ENCODE peak calls at places on chromosomes 2 and 18, in ten cellular contexts. G, R, B, U, N, J, S, E, O and Q are unnamed samples.

GRCh38 chr2:138602166-138602460 is 100.5 kb downstream of the SPOPL start:
- DNase-seq in G (no peak), R (no peak), B (no peak), U (no peak), N (no peak), J (no peak), S (no peak), E (no peak), O (no peak), Q (no peak)

GRCh38 chr2:31324000-31324633 is 90.2 kb downstream of the EHD3 start:
- DNase-seq in G (no peak), R (peak; percentile 49), B (no peak), U (no peak), N (no peak), J (peak; percentile 72), S (no peak), E (no peak), O (no peak), Q (no peak)

GRCh38 chr18:7897119-7897518 is 330.0 kb downstream of the PTPRM start:
- DNase-seq in G (no peak), R (no peak), B (no peak), U (no peak), N (no peak), J (no peak), S (no peak), E (no peak), O (no peak), Q (no peak)

GRCh38 chr2:3689998-3690748 is 13.2 kb upstream of the DCDC2C start:
- DNase-seq in G (no peak), R (no peak), B (no peak), U (no peak), N (no peak), J (no peak), S (no peak), E (no peak), O (no peak), Q (no peak)

GRCh38 chr2:159111346-159111922 is 143.0 kb downstream of the TANC1 start:
- DNase-seq in G (no peak), R (no peak), B (no peak), U (no peak), N (no peak), J (no peak), S (no peak), E (no peak), O (no peak), Q (no peak)

GRCh38 chr2:121722479-121722878 is 14.2 kb downstream of the NIFK start:
- DNase-seq in G (peak; percentile 36), R (no peak), B (no peak), U (no peak), N (peak; percentile 20), J (no peak), S (no peak), E (no peak), O (no peak), Q (no peak)

GRCh38 chr2:209380278-209380677 is 43.6 kb upstream of the MAP2 start:
- DNase-seq in G (no peak), R (peak; percentile 11), B (no peak), U (no peak), N (no peak), J (peak; percentile 20), S (no peak), E (no peak), O (no peak), Q (no peak)

GRCh38 chr2:69065735-69066336 is 52.9 kb downstream of the ANTXR1 start:
- DNase-seq in G (no peak), R (no peak), B (no peak), U (no peak), N (no peak), J (no peak), S (no peak), E (no peak), O (no peak), Q (no peak)

GRCh38 chr2:5164806-5165525 is 527.2 kb upstream of the SOX11 start:
- DNase-seq in G (no peak), R (no peak), B (no peak), U (no peak), N (peak; percentile 30), J (no peak), S (no peak), E (no peak), O (no peak), Q (no peak)

GRCh38 chr2:171430516-171431410 is 3.0 kb downstream of the METTL8 start:
- DNase-seq in G (no peak), R (no peak), B (no peak), U (no peak), N (no peak), J (no peak), S (no peak), E (no peak), O (no peak), Q (no peak)

GRCh38 chr2:63399171-63399570 is 189.1 kb downstream of the WDPCP start:
- DNase-seq in G (no peak), R (no peak), B (no peak), U (no peak), N (no peak), J (no peak), S (no peak), E (no peak), O (no peak), Q (no peak)

GRCh38 chr2:206642075-206643025 is at the start of gene FAM237A:
- DNase-seq in G (no peak), R (peak; percentile 49), B (peak; percentile 82), U (no peak), N (peak; percentile 16), J (peak; percentile 36), S (peak; percentile 36), E (peak; percentile 40), O (no peak), Q (peak; percentile 59)

GRCh38 chr2:173184031-173185004 is 108.7 kb downstream of the MAP3K20 start:
- DNase-seq in G (no peak), R (no peak), B (no peak), U (peak; percentile 85), N (peak; percentile 95), J (no peak), S (no peak), E (no peak), O (peak; percentile 81), Q (no peak)

GRCh38 chr2:136384541-136385303 is 266.8 kb upstream of the CXCR4 start:
- DNase-seq in G (no peak), R (peak; percentile 41), B (peak; percentile 37), U (no peak), N (no peak), J (peak; percentile 47), S (no peak), E (no peak), O (no peak), Q (no peak)
- TF ChIP-seq CTCF in G (no peak), R (peak; percentile 77), B (peak; percentile 71), U (no peak), N (peak; percentile 30), J (peak; percentile 74), S (no peak), E (peak; percentile 13), O (peak; percentile 28), Q (peak; percentile 62)

GRCh38 chr2:220533485-220533884 is 906.1 kb downstream of the SLC4A3 start:
- DNase-seq in G (no peak), R (no peak), B (no peak), U (no peak), N (no peak), J (peak; percentile 5), S (no peak), E (no peak), O (no peak), Q (no peak)
- TF ChIP-seq CTCF in G (no peak), R (no peak), B (peak; percentile 35), U (no peak), N (peak; percentile 40), J (no peak), S (no peak), E (no peak), O (no peak), Q (no peak)

GRCh38 chr2:160491922-160492371 is 1.7 kb downstream of the RBMS1 start:
- DNase-seq in G (no peak), R (no peak), B (peak; percentile 11), U (no peak), N (no peak), J (no peak), S (no peak), E (no peak), O (no peak), Q (no peak)

GRCh38 chr2:160492401-160493226 is 993 bp downstream of the RBMS1 start:
- DNase-seq in G (peak; percentile 93), R (no peak), B (peak; percentile 93), U (peak; percentile 83), N (no peak), J (peak; percentile 36), S (peak; percentile 68), E (peak; percentile 66), O (peak; percentile 86), Q (peak; percentile 72)

GRCh38 chr2:160490760-160491367 is 2.7 kb downstream of the RBMS1 start:
- DNase-seq in G (no peak), R (no peak), B (no peak), U (no peak), N (no peak), J (no peak), S (no peak), E (no peak), O (no peak), Q (no peak)

GRCh38 chr2:160493227-160494028 is at the start of gene RBMS1:
- DNase-seq in G (peak; percentile 89), R (peak; percentile 22), B (peak; percentile 76), U (peak; percentile 84), N (no peak), J (peak; percentile 53), S (peak; percentile 66), E (peak; percentile 34), O (peak; percentile 83), Q (peak; percentile 91)

DNA sequence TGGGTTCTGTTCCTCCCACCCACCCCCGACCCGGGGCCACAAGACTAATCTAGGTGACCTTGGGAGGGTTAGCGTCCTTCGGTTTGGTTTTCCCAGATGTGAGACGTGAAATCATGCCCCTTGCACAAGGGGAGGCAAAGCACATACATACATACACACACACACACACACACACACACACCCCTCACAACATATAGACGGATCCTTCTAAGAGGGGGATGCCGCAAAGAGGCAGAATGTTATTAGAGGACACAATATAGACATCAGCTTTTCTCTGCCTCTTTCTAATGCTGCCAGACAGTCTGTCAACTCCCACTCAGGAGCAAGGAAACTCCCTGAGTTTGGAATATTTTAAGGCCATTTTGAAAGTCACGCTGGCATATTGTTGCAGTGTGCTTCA is 636 bp upstream of the RBMS1 start:
- DNase-seq in G (no peak), R (no peak), B (peak; percentile 21), U (no peak), N (no peak), J (no peak), S (no peak), E (no peak), O (no peak), Q (no peak)
- TF ChIP-seq CTCF in G (no peak), R (no peak), B (no peak), U (no peak), N (no peak), J (no peak), S (no peak), E (no peak), O (no peak), Q (no peak)

DNA sequence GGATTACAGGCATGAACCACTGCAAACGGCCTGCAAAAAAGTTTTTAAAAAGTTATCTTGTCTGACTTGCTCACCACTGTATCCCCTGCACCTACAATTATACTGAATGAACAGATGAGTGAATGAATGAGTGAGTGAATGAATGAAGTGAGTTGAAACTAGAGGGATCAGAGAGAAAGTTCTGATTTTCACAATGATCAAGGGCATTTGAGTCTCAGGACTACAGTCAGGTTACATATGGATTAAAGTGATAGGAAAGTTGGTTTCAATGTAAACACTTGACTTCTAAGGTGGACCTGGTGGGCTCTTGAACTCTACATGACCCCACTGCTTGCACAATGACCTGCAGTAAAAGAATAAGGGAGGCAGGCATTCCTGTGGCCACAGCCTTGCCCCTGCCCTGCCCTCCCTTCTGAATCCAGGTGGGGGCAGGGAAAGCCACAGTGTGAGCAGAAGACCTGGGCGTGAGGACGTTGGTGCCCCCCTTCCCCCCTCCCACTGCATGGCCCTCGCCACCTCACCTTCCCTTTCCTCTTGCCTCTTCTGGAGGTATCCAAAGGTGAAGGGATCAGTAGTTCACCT is 10.7 kb downstream of the C2orf80 start:
- DNase-seq in G (no peak), R (no peak), B (peak; percentile 10), U (no peak), N (no peak), J (no peak), S (no peak), E (no peak), O (no peak), Q (peak; percentile 75)
- TF ChIP-seq CTCF in G (no peak), R (no peak), B (no peak), U (no peak), N (no peak), J (no peak), S (no peak), E (no peak), O (no peak), Q (no peak)